ENCODE peak calls at places on chromosomes 7 and 10, in seven cellular contexts. J is nucleus accumbens; W is osteocyte; G is naive thymus-derived CD8-positive, alpha-beta T cell; U is fibroblast of the aortic adventitia; N is HFFc6; Z is HepG2. V is an unnamed sample.

GRCh38 chr10:131943021-131943814 is 38.5 kb downstream of the BNIP3 start:
- DNase-seq in J (no peak), W (no peak), N (no peak), G (no peak), Z (peak), U (peak), V (no peak)

GRCh38 chr7:122413339-122413738 is 108.8 kb upstream of the FEZF1 start:
- DNase-seq in W (no peak), J (no peak), U (no peak), N (no peak), Z (no peak), G (no peak), V (no peak)

GRCh38 chr10:44995581-44995913 is 5.2 kb upstream of the ZNF22 start:
- DNase-seq in G (no peak), J (no peak), U (no peak), Z (no peak), W (no peak), N (no peak), V (no peak)

GRCh38 chr7:131921016-131921415 is 364.6 kb upstream of the PODXL start:
- DNase-seq in U (peak), N (peak), W (no peak), Z (no peak), J (no peak), G (no peak), V (no peak)

GRCh38 chr10:44402465-44403205 is 17.7 kb upstream of the CXCL12 start:
- DNase-seq in W (peak), G (no peak), Z (no peak), U (no peak), N (no peak), J (no peak), V (no peak)

GRCh38 chr10:101817542-101818118 is 614 bp downstream of the OGA start:
- DNase-seq in J (no peak), Z (no peak), W (peak), U (peak), N (peak), G (no peak), V (peak)

GRCh38 chr7:112957901-112958300 is 128.7 kb downstream of the GPR85 start:
- DNase-seq in Z (no peak), G (no peak), J (no peak), N (no peak), W (no peak), U (no peak), V (no peak)

GRCh38 chr7:2523941-2524807 is 4.6 kb downstream of the LFNG start:
- DNase-seq in N (peak), U (peak), W (no peak), J (peak), Z (peak), G (no peak), V (no peak)

GRCh38 chr10:43671659-43672555 is 23.2 kb upstream of the ZNF32 start:
- DNase-seq in J (no peak), N (peak), U (peak), Z (peak), G (no peak), W (no peak), V (peak)

GRCh38 chr7:121442845-121443244 is 46.7 kb upstream of the FAM3C start:
- DNase-seq in G (no peak), N (no peak), J (no peak), Z (no peak), U (no peak), W (no peak), V (peak)

GRCh38 chr10:13505040-13505680 is 23.7 kb downstream of the BEND7 start:
- DNase-seq in Z (no peak), N (no peak), J (no peak), G (no peak), W (no peak), U (no peak), V (no peak)

GRCh38 chr10:115503546-115503945 is 410.4 kb downstream of the ATRNL1 start:
- DNase-seq in U (no peak), G (no peak), W (no peak), J (no peak), N (no peak), Z (no peak), V (no peak)

GRCh38 chr10:24681476-24682088 is 42.1 kb downstream of the ARHGAP21 start:
- DNase-seq in W (no peak), Z (peak), G (no peak), U (no peak), N (no peak), J (no peak), V (no peak)

GRCh38 chr7:77537595-77538185 is 595 bp downstream of the PTPN12 start:
- DNase-seq in W (no peak), Z (peak), J (peak), N (no peak), U (no peak), G (peak), V (peak)

GRCh38 chr10:61937631-61938284 is 36.3 kb downstream of the ARID5B start:
- DNase-seq in W (no peak), G (no peak), N (peak), Z (no peak), J (no peak), U (peak), V (no peak)

GRCh38 chr10:23432639-23433038 is 6.2 kb upstream of the OTUD1 start:
- DNase-seq in G (no peak), J (no peak), W (no peak), N (no peak), U (no peak), Z (no peak), V (no peak)

GRCh38 chr7:141754939-141755338 is 9.0 kb upstream of the TAS2R3 start:
- DNase-seq in G (no peak), J (no peak), U (peak), Z (peak), W (no peak), N (peak), V (no peak)

GRCh38 chr7:133051066-133051465 is 30.8 kb downstream of the CHCHD3 start:
- DNase-seq in U (peak), G (no peak), N (no peak), J (no peak), Z (no peak), W (no peak), V (no peak)

GRCh38 chr7:129657363-129657762 is 45.8 kb downstream of the NRF1 start:
- DNase-seq in W (no peak), U (no peak), J (no peak), N (no peak), Z (no peak), G (no peak), V (no peak)

GRCh38 chr10:21015838-21016237 is 118.7 kb upstream of the NEBL start:
- DNase-seq in J (no peak), N (no peak), G (no peak), Z (no peak), W (no peak), U (no peak), V (no peak)

GRCh38 chr10:102436312-102436711 is 3.9 kb upstream of the CUEDC2 start:
- DNase-seq in J (no peak), N (no peak), Z (no peak), G (no peak), U (no peak), W (no peak), V (no peak)

V was measured in effector CD4-positive, alpha-beta T cell.